ENCODE peak calls at places on chromosomes 2 and 18, in nine cellular contexts. B, E, Y, C, A, I, W, M and J are unnamed samples.

GRCh38 chr2:30287857-30288513 is 56.7 kb downstream of the LBH start:
- DNase-seq in B (no peak), E (no peak), Y (no peak), C (no peak), A (no peak), I (no peak), W (no peak), M (no peak), J (no peak)

GRCh38 chr2:102256874-102257462 is 54.4 kb upstream of the IL1RL1 start:
- DNase-seq in B (no peak), E (no peak), Y (no peak), C (no peak), A (no peak), I (no peak), W (no peak), M (no peak), J (no peak)

GRCh38 chr2:239052720-239053665 is 205.1 kb downstream of the TWIST2 start:
- DNase-seq in B (no peak), E (no peak), Y (peak; percentile 62), C (no peak), A (no peak), I (no peak), W (no peak), M (no peak), J (no peak)

GRCh38 chr2:239930378-239930777 is 94.8 kb downstream of the NDUFA10 start:
- DNase-seq in B (peak; percentile 57), E (no peak), Y (peak; percentile 63), C (no peak), A (peak; percentile 7), I (no peak), W (no peak), M (no peak), J (no peak)

GRCh38 chr2:104852161-104852689 is 1.7 kb upstream of the POU3F3 start:
- DNase-seq in B (peak; percentile 76), E (no peak), Y (peak; percentile 87), C (no peak), A (no peak), I (no peak), W (no peak), M (no peak), J (no peak)

GRCh38 chr2:53632714-53633113 is 134.9 kb upstream of the CHAC2 start:
- DNase-seq in B (no peak), E (peak; percentile 83), Y (no peak), C (no peak), A (no peak), I (no peak), W (no peak), M (no peak), J (no peak)

GRCh38 chr2:218074031-218074430 is 5.0 kb downstream of the RUFY4 start:
- DNase-seq in B (no peak), E (no peak), Y (no peak), C (no peak), A (no peak), I (peak; percentile 15), W (no peak), M (peak; percentile 62), J (no peak)

GRCh38 chr2:88180594-88181240 is 10.6 kb downstream of the THNSL2 start:
- DNase-seq in B (no peak), E (peak; percentile 52), Y (no peak), C (no peak), A (no peak), I (no peak), W (no peak), M (no peak), J (no peak)

GRCh38 chr2:54805255-54805654 is 81.8 kb downstream of the EML6 start:
- DNase-seq in B (no peak), E (no peak), Y (no peak), C (no peak), A (no peak), I (no peak), W (no peak), M (no peak), J (no peak)

GRCh38 chr18:32701288-32701687 is 71.5 kb downstream of the KLHL14 start:
- DNase-seq in B (no peak), E (no peak), Y (no peak), C (no peak), A (no peak), I (no peak), W (no peak), M (no peak), J (no peak)

GRCh38 chr2:27171351-27171848 is 22.6 kb downstream of the TCF23 start:
- DNase-seq in B (no peak), E (no peak), Y (no peak), C (no peak), A (no peak), I (no peak), W (no peak), M (no peak), J (no peak)

GRCh38 chr2:64214281-64215115 is 70.3 kb upstream of the PELI1 start:
- DNase-seq in B (no peak), E (no peak), Y (no peak), C (no peak), A (peak; percentile 55), I (no peak), W (peak; percentile 26), M (no peak), J (no peak)

GRCh38 chr2:116718451-116718850 is 1096.0 kb upstream of the DDX18 start:
- DNase-seq in B (no peak), E (no peak), Y (no peak), C (no peak), A (no peak), I (no peak), W (no peak), M (no peak), J (no peak)

GRCh38 chr2:233165895-233166661 is 85.4 kb upstream of the ATG16L1 start:
- DNase-seq in B (peak; percentile 84), E (no peak), Y (no peak), C (no peak), A (peak; percentile 60), I (no peak), W (no peak), M (no peak), J (no peak)

GRCh38 chr18:55124078-55124477 is 164.8 kb upstream of the CCDC68 start:
- DNase-seq in B (no peak), E (no peak), Y (no peak), C (no peak), A (no peak), I (no peak), W (no peak), M (no peak), J (no peak)

GRCh38 chr18:58167073-58167472 is 123.0 kb downstream of the NEDD4L start:
- DNase-seq in B (no peak), E (no peak), Y (no peak), C (no peak), A (no peak), I (no peak), W (no peak), M (no peak), J (no peak)

GRCh38 chr2:226215902-226216503 is 583.6 kb downstream of the IRS1 start:
- DNase-seq in B (no peak), E (no peak), Y (no peak), C (peak; percentile 29), A (peak; percentile 78), I (peak; percentile 37), W (peak; percentile 38), M (peak; percentile 53), J (no peak)

GRCh38 chr2:169781249-169782013 is 17.2 kb upstream of the SSB start:
- DNase-seq in B (no peak), E (no peak), Y (no peak), C (no peak), A (no peak), I (no peak), W (no peak), M (no peak), J (no peak)

GRCh38 chr2:64329848-64330247 is 124.1 kb upstream of the LGALSL start:
- DNase-seq in B (no peak), E (no peak), Y (no peak), C (no peak), A (peak; percentile 80), I (no peak), W (no peak), M (no peak), J (no peak)

GRCh38 chr2:223076573-223076972 is 24.6 kb downstream of the KCNE4 start:
- DNase-seq in B (no peak), E (peak; percentile 93), Y (no peak), C (no peak), A (no peak), I (no peak), W (no peak), M (no peak), J (no peak)

GRCh38 chr2:192082121-192082520 is 112.6 kb downstream of the TMEFF2 start:
- DNase-seq in B (no peak), E (no peak), Y (no peak), C (no peak), A (no peak), I (no peak), W (no peak), M (no peak), J (no peak)

GRCh38 chr2:241542278-241542605 is 16.3 kb upstream of the BOK start:
- DNase-seq in B (peak; percentile 57), E (no peak), Y (peak; percentile 62), C (no peak), A (no peak), I (no peak), W (no peak), M (no peak), J (no peak)

GRCh38 chr2:48799605-48800004 is 44.1 kb upstream of the LHCGR start:
- DNase-seq in B (no peak), E (no peak), Y (no peak), C (no peak), A (no peak), I (no peak), W (no peak), M (no peak), J (no peak)

GRCh38 chr2:62596061-62596658 is 90.2 kb upstream of the TMEM17 start:
- DNase-seq in B (no peak), E (peak; percentile 89), Y (no peak), C (no peak), A (no peak), I (no peak), W (no peak), M (no peak), J (no peak)

GRCh38 chr2:216700088-216700567 is 4.8 kb upstream of the IGFBP5 start:
- DNase-seq in B (no peak), E (no peak), Y (no peak), C (no peak), A (no peak), I (no peak), W (no peak), M (peak; percentile 26), J (no peak)

GRCh38 chr18:49548266-49548665 is 13.6 kb upstream of the LIPG start:
- DNase-seq in B (no peak), E (no peak), Y (no peak), C (no peak), A (no peak), I (no peak), W (no peak), M (no peak), J (no peak)

GRCh38 chr2:20619624-20620024 is 31.3 kb downstream of the HS1BP3 start:
- DNase-seq in B (peak; percentile 70), E (no peak), Y (peak; percentile 51), C (no peak), A (no peak), I (no peak), W (no peak), M (no peak), J (no peak)

GRCh38 chr2:170361359-170361936 is 183.5 kb downstream of the MYO3B start:
- DNase-seq in B (no peak), E (no peak), Y (no peak), C (peak; percentile 27), A (peak; percentile 61), I (peak; percentile 32), W (peak; percentile 23), M (peak; percentile 53), J (peak; percentile 31)

GRCh38 chr2:142603761-142604160 is 273.7 kb upstream of the KYNU start:
- DNase-seq in B (no peak), E (no peak), Y (no peak), C (no peak), A (no peak), I (no peak), W (no peak), M (no peak), J (no peak)